ENCODE peak calls at places on chromosomes 5 and 9, in six cellular contexts. One of them, this sample, is unnamed.

GRCh38 chr9:93231716-93232115 is 47.8 kb downstream of the WNK2 start:
- DNase-seq in GM12892: no peak
- DNase-seq in H1: no peak
- DNase-seq in K562: no peak
- DNase-seq in HepG2: no peak
- DNase-seq in GM12878: no peak
- DNase-seq in this sample: no peak

GRCh38 chr5:23820764-23821471 is 313.5 kb downstream of the PRDM9 start:
- DNase-seq in GM12892: no peak
- DNase-seq in H1: no peak
- DNase-seq in K562: peak; percentile 11
- DNase-seq in HepG2: no peak
- DNase-seq in GM12878: no peak
- DNase-seq in this sample: no peak

GRCh38 chr9:13823021-13823420 is 490.9 kb downstream of the NFIB start:
- DNase-seq in GM12892: no peak
- DNase-seq in H1: no peak
- DNase-seq in K562: no peak
- DNase-seq in HepG2: no peak
- DNase-seq in GM12878: no peak
- DNase-seq in this sample: no peak

GRCh38 chr5:120465281-120465961 is 1.3 kb downstream of the PRR16 start:
- DNase-seq in GM12892: no peak
- DNase-seq in H1: peak; percentile 78
- DNase-seq in K562: peak; percentile 68
- DNase-seq in HepG2: no peak
- DNase-seq in GM12878: no peak
- DNase-seq in this sample: no peak

GRCh38 chr5:174312270-174312617 is 266.7 kb downstream of the NSG2 start:
- DNase-seq in GM12892: no peak
- DNase-seq in H1: no peak
- DNase-seq in K562: no peak
- DNase-seq in HepG2: no peak
- DNase-seq in GM12878: no peak
- DNase-seq in this sample: no peak

GRCh38 chr5:137316346-137316736 is 182.8 kb downstream of the SPOCK1 start:
- DNase-seq in GM12892: no peak
- DNase-seq in H1: no peak
- DNase-seq in K562: no peak
- DNase-seq in HepG2: no peak
- DNase-seq in GM12878: no peak
- DNase-seq in this sample: no peak

GRCh38 chr5:12625667-12626263 is 721.5 kb upstream of the CTNND2 start:
- DNase-seq in GM12892: no peak
- DNase-seq in H1: no peak
- DNase-seq in K562: peak; percentile 53
- DNase-seq in HepG2: no peak
- DNase-seq in GM12878: no peak
- DNase-seq in this sample: no peak

GRCh38 chr5:165457854-165458481 is 1952.5 kb downstream of the MAT2B start:
- DNase-seq in GM12892: no peak
- DNase-seq in H1: no peak
- DNase-seq in K562: peak; percentile 1
- DNase-seq in HepG2: no peak
- DNase-seq in GM12878: no peak
- DNase-seq in this sample: no peak

GRCh38 chr9:801399-802071 is 40.0 kb upstream of the DMRT1 start:
- DNase-seq in GM12892: no peak
- DNase-seq in H1: no peak
- DNase-seq in K562: no peak
- DNase-seq in HepG2: no peak
- DNase-seq in GM12878: no peak
- DNase-seq in this sample: no peak

GRCh38 chr9:87749335-87750035 is 23.6 kb downstream of the CTSL start:
- DNase-seq in GM12892: no peak
- DNase-seq in H1: no peak
- DNase-seq in K562: no peak
- DNase-seq in HepG2: no peak
- DNase-seq in GM12878: no peak
- DNase-seq in this sample: no peak

GRCh38 chr9:35116539-35116897 is 856 bp upstream of the ATOSB start:
- DNase-seq in GM12892: no peak
- DNase-seq in H1: no peak
- DNase-seq in K562: no peak
- DNase-seq in HepG2: no peak
- DNase-seq in GM12878: no peak
- DNase-seq in this sample: no peak
- TF ChIP-seq POLR2A in GM12892: no peak
- TF ChIP-seq POLR2A in H1: no peak
- TF ChIP-seq POLR2A in K562: no peak
- TF ChIP-seq POLR2A in HepG2: no peak
- TF ChIP-seq POLR2A in GM12878: no peak
- TF ChIP-seq POLR2A in this sample: no peak

GRCh38 chr9:18498947-18499585 is 25.1 kb downstream of the ADAMTSL1 start:
- DNase-seq in GM12892: no peak
- DNase-seq in H1: no peak
- DNase-seq in K562: no peak
- DNase-seq in HepG2: no peak
- DNase-seq in GM12878: no peak
- DNase-seq in this sample: no peak

GRCh38 chr9:18504707-18505106 is 30.8 kb downstream of the ADAMTSL1 start:
- DNase-seq in GM12892: no peak
- DNase-seq in H1: peak; percentile 69
- DNase-seq in K562: no peak
- DNase-seq in HepG2: no peak
- DNase-seq in GM12878: no peak
- DNase-seq in this sample: no peak

GRCh38 chr9:18496586-18496985 is 22.6 kb downstream of the ADAMTSL1 start:
- DNase-seq in GM12892: no peak
- DNase-seq in H1: no peak
- DNase-seq in K562: no peak
- DNase-seq in HepG2: no peak
- DNase-seq in GM12878: no peak
- DNase-seq in this sample: no peak

GRCh38 chr9:18502546-18502945 is 28.6 kb downstream of the ADAMTSL1 start:
- DNase-seq in GM12892: no peak
- DNase-seq in H1: no peak
- DNase-seq in K562: no peak
- DNase-seq in HepG2: no peak
- DNase-seq in GM12878: no peak
- DNase-seq in this sample: no peak

DNA sequence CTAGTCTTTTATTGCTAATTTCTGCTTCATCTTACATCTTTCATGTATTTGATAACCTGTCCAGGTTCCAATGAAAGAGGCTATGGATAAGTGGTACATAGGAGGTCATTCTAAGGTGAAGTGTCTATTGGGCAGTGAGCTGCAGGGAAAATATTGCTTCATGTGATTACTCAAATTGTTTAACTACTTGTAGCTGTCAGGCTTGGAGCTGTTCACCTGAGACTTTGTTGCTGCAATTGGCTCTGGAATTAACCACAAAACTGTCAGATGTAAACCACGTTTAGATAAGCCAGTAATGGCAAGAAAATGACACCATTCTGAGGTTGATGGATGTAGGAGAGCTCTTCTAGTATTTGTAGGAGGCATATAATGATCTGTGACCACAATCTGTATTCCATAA is 26.0 kb downstream of the ADAMTSL1 start:
- DNase-seq in GM12892: no peak
- DNase-seq in H1: no peak
- DNase-seq in K562: no peak
- DNase-seq in HepG2: no peak
- DNase-seq in GM12878: no peak
- DNase-seq in this sample: no peak
- TF ChIP-seq TAF1 in GM12892: no peak
- TF ChIP-seq TAF1 in H1: no peak
- TF ChIP-seq TAF1 in K562: no peak
- TF ChIP-seq TAF1 in HepG2: no peak
- TF ChIP-seq TAF1 in GM12878: no peak
- TF ChIP-seq TAF1 in this sample: no peak

DNA sequence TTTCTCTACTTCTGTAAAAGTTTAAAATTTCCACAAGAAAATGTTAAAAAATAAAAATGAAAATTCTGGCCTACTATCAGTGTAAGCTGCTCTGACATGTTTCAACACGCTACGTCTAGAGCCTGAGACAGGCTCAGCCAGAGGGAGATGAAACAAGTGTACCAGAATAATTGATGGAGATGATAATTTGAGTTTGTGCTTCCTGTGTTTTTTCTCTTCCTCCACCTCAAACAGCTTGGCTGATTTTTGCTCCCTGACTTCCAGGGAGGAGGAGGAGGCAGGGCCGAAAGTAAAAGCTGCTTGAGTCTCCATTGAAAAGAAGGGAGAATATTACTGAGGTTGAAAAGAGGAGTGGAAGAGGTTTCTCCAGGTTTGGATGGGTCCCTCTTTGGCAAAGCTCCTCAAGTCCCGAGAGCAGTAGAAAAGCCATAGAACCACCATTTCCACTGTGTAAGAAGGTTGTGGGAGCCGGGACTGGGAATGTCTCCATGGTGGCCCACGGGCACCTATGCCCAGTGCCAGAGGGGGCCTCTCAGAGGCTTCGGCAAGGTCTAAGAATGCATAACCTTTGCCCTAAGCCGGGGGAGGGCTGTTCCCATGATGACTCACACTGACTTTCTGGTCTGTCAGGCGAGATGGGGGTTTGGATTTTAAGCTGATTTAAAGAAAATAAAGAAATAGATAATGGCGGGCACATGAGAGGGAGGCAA is 95.1 kb downstream of the HRH2 start:
- DNase-seq in GM12892: no peak
- DNase-seq in H1: peak; percentile 33
- DNase-seq in K562: no peak
- DNase-seq in HepG2: no peak
- DNase-seq in GM12878: no peak
- DNase-seq in this sample: no peak
- TF ChIP-seq POLR2AphosphoS5 in GM12892: no peak
- TF ChIP-seq POLR2AphosphoS5 in H1: no peak
- TF ChIP-seq POLR2AphosphoS5 in K562: no peak
- TF ChIP-seq POLR2AphosphoS5 in HepG2: no peak
- TF ChIP-seq POLR2AphosphoS5 in GM12878: no peak
- TF ChIP-seq POLR2AphosphoS5 in this sample: no peak

DNA sequence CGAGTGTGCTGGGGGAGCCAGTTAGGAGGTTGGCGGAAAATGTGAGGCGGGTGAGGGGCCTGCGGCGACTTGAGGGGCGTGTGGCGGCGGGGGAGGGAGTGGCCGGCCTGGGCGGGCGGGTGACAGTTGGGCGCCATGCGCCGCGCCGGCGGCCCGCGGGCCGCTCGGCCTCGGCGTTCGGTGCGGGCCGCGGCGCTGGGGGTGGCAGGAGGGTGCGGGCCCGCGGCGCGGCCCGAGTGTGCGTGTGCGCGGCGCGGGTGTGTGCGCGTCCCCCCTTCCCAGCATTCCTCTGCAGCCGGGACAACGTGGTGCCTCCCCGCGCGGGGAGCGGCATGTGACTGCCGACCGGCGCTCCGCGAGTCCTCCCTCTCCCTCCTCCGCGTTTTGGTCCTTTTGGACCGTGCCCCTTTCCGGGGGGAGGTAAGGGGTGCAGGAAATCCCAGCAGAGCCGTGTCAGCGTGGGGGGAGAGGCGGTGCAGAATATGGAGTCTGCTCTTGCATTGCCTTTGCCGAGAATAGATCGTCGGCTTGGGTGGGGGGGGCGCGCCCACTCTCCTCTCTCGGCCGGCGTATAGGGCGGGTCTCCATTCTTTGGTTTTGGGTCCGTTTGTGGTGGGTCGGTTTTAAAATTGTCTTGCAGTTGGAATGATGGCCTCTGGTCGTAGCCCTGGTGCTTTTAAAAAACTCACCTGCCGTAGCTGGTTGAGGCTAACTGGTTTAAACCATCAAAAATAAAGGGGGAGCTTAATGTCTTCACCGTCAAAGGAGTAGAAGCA is 1.9 kb downstream of the LARP1 start:
- DNase-seq in GM12892: no peak
- DNase-seq in H1: no peak
- DNase-seq in K562: peak; percentile 71
- DNase-seq in HepG2: no peak
- DNase-seq in GM12878: no peak
- DNase-seq in this sample: no peak
- TF ChIP-seq POLR2A in GM12892: peak; percentile 57
- TF ChIP-seq POLR2A in H1: no peak
- TF ChIP-seq POLR2A in K562: no peak
- TF ChIP-seq POLR2A in HepG2: no peak
- TF ChIP-seq POLR2A in GM12878: peak; percentile 75
- TF ChIP-seq POLR2A in this sample: peak; percentile 50

GRCh38 chr9:98328770-98329169 is 73.3 kb upstream of the TBC1D2 start:
- DNase-seq in GM12892: no peak
- DNase-seq in H1: no peak
- DNase-seq in K562: no peak
- DNase-seq in HepG2: no peak
- DNase-seq in GM12878: no peak
- DNase-seq in this sample: no peak

GRCh38 chr9:98324801-98325200 is 69.4 kb upstream of the TBC1D2 start:
- DNase-seq in GM12892: no peak
- DNase-seq in H1: no peak
- DNase-seq in K562: no peak
- DNase-seq in HepG2: no peak
- DNase-seq in GM12878: no peak
- DNase-seq in this sample: no peak

GRCh38 chr9:98328141-98328540 is 72.7 kb upstream of the TBC1D2 start:
- DNase-seq in GM12892: no peak
- DNase-seq in H1: no peak
- DNase-seq in K562: no peak
- DNase-seq in HepG2: no peak
- DNase-seq in GM12878: no peak
- DNase-seq in this sample: no peak

GRCh38 chr9:98327249-98327561 is 71.8 kb upstream of the TBC1D2 start:
- DNase-seq in GM12892: no peak
- DNase-seq in H1: no peak
- DNase-seq in K562: no peak
- DNase-seq in HepG2: no peak
- DNase-seq in GM12878: no peak
- DNase-seq in this sample: no peak

DNA sequence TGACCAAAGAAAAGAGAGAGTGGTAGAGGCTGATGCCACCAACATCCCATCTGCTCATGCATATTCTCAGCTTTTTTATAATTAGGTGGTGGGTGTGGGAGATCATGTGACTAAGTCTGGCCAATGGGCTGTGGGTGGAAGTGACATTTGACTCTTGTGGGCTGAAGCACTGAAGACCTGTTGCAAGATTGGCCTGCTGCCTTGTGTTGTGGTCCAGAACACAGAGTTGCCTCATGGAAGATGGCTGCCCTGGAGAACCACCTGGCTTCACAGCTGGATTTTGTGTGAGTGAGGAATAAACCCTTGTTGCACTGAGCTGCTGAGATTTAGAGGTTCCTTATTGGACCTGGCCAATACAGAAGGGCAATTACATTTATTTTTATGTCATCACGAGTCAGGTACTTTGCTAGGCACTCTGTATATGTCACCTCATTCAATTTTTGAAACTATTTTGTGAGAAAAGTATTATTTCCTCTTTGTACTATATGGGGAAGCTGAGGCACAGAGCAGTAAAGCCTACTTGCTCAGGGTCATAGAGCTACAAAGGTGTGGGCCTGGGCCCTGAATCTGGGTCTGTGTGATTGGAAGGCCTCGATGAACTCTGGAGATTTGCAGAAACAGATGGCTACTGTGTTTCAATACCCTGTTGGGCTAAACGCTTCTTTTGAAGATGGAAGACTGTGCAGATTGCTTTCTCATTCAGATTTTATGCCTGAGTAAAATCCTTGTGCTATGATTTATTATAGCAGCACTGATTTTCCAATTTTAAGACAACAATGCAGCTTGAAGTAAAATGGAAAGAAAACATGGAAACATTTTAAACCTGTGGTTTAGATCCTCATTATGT is 71.2 kb upstream of the TBC1D2 start:
- DNase-seq in GM12892: no peak
- DNase-seq in H1: no peak
- DNase-seq in K562: peak; percentile 78
- DNase-seq in HepG2: no peak
- DNase-seq in GM12878: no peak
- DNase-seq in this sample: no peak
- TF ChIP-seq TAF1 in GM12892: no peak
- TF ChIP-seq TAF1 in H1: no peak
- TF ChIP-seq TAF1 in K562: no peak
- TF ChIP-seq TAF1 in HepG2: no peak
- TF ChIP-seq TAF1 in GM12878: no peak
- TF ChIP-seq TAF1 in this sample: no peak

This sample was measured in GM12891.